ENCODE peak calls at places on chromosomes 4 and X, in nine cellular contexts. One of them, this sample, is unnamed.

GRCh38 chr4:2714071-2714770 is 41.9 kb downstream of the TNIP2 start:
- DNase-seq in Ammon's horn: no peak
- DNase-seq in caudate nucleus: no peak
- DNase-seq in stimulated activated CD8-positive, alpha-beta memory T cell treated with anti-CD3 and anti-CD28 coated beads, Interleukin-7, amount 100 ng/mL, for 1 hour: no peak
- DNase-seq in GOT3: no peak
- DNase-seq in upper lobe of right lung: no peak
- DNase-seq in HepG2: no peak
- DNase-seq in GM06990: no peak
- DNase-seq in posterior cingulate gyrus: no peak
- DNase-seq in this sample: peak

GRCh38 chrX:9493936-9494335 is 29.1 kb downstream of the TBL1X start:
- DNase-seq in Ammon's horn: no peak
- DNase-seq in caudate nucleus: no peak
- DNase-seq in stimulated activated CD8-positive, alpha-beta memory T cell treated with anti-CD3 and anti-CD28 coated beads, Interleukin-7, amount 100 ng/mL, for 1 hour: no peak
- DNase-seq in GOT3: no peak
- DNase-seq in upper lobe of right lung: no peak
- DNase-seq in HepG2: no peak
- DNase-seq in GM06990: no peak
- DNase-seq in posterior cingulate gyrus: no peak
- DNase-seq in this sample: no peak

GRCh38 chrX:10859353-10859752 is 239.0 kb upstream of the MID1 start:
- DNase-seq in Ammon's horn: no peak
- DNase-seq in caudate nucleus: no peak
- DNase-seq in stimulated activated CD8-positive, alpha-beta memory T cell treated with anti-CD3 and anti-CD28 coated beads, Interleukin-7, amount 100 ng/mL, for 1 hour: no peak
- DNase-seq in GOT3: no peak
- DNase-seq in upper lobe of right lung: no peak
- DNase-seq in HepG2: no peak
- DNase-seq in GM06990: no peak
- DNase-seq in posterior cingulate gyrus: no peak
- DNase-seq in this sample: no peak

GRCh38 chrX:125436855-125437254 is 117.2 kb downstream of the TEX13C start:
- DNase-seq in Ammon's horn: no peak
- DNase-seq in caudate nucleus: no peak
- DNase-seq in stimulated activated CD8-positive, alpha-beta memory T cell treated with anti-CD3 and anti-CD28 coated beads, Interleukin-7, amount 100 ng/mL, for 1 hour: no peak
- DNase-seq in GOT3: no peak
- DNase-seq in upper lobe of right lung: no peak
- DNase-seq in HepG2: no peak
- DNase-seq in GM06990: no peak
- DNase-seq in posterior cingulate gyrus: no peak
- DNase-seq in this sample: no peak

GRCh38 chr4:30068234-30068633 is 651.9 kb upstream of the PCDH7 start:
- DNase-seq in Ammon's horn: peak
- DNase-seq in caudate nucleus: no peak
- DNase-seq in stimulated activated CD8-positive, alpha-beta memory T cell treated with anti-CD3 and anti-CD28 coated beads, Interleukin-7, amount 100 ng/mL, for 1 hour: no peak
- DNase-seq in GOT3: no peak
- DNase-seq in upper lobe of right lung: peak
- DNase-seq in HepG2: no peak
- DNase-seq in GM06990: no peak
- DNase-seq in posterior cingulate gyrus: peak
- DNase-seq in this sample: no peak

GRCh38 chr4:118313098-118313497 is 39.7 kb downstream of the PRSS12 start:
- DNase-seq in Ammon's horn: peak
- DNase-seq in caudate nucleus: no peak
- DNase-seq in stimulated activated CD8-positive, alpha-beta memory T cell treated with anti-CD3 and anti-CD28 coated beads, Interleukin-7, amount 100 ng/mL, for 1 hour: no peak
- DNase-seq in GOT3: no peak
- DNase-seq in upper lobe of right lung: no peak
- DNase-seq in HepG2: no peak
- DNase-seq in GM06990: no peak
- DNase-seq in posterior cingulate gyrus: no peak
- DNase-seq in this sample: no peak

GRCh38 chr4:1074077-1074476 is 39.3 kb downstream of the RNF212 start:
- DNase-seq in Ammon's horn: no peak
- DNase-seq in caudate nucleus: no peak
- DNase-seq in stimulated activated CD8-positive, alpha-beta memory T cell treated with anti-CD3 and anti-CD28 coated beads, Interleukin-7, amount 100 ng/mL, for 1 hour: no peak
- DNase-seq in GOT3: no peak
- DNase-seq in upper lobe of right lung: no peak
- DNase-seq in HepG2: no peak
- DNase-seq in GM06990: no peak
- DNase-seq in posterior cingulate gyrus: no peak
- DNase-seq in this sample: no peak

GRCh38 chrX:154598656-154599055 is 13.7 kb downstream of the CTAG1A start:
- DNase-seq in Ammon's horn: no peak
- DNase-seq in caudate nucleus: no peak
- DNase-seq in stimulated activated CD8-positive, alpha-beta memory T cell treated with anti-CD3 and anti-CD28 coated beads, Interleukin-7, amount 100 ng/mL, for 1 hour: no peak
- DNase-seq in GOT3: no peak
- DNase-seq in upper lobe of right lung: no peak
- DNase-seq in HepG2: no peak
- DNase-seq in GM06990: no peak
- DNase-seq in posterior cingulate gyrus: no peak
- DNase-seq in this sample: no peak

GRCh38 chr4:158821228-158822009 is 52.6 kb downstream of the FNIP2 start:
- DNase-seq in Ammon's horn: no peak
- DNase-seq in caudate nucleus: no peak
- DNase-seq in stimulated activated CD8-positive, alpha-beta memory T cell treated with anti-CD3 and anti-CD28 coated beads, Interleukin-7, amount 100 ng/mL, for 1 hour: no peak
- DNase-seq in GOT3: no peak
- DNase-seq in upper lobe of right lung: no peak
- DNase-seq in HepG2: no peak
- DNase-seq in GM06990: no peak
- DNase-seq in posterior cingulate gyrus: no peak
- DNase-seq in this sample: no peak

GRCh38 chrX:23902419-23902818 is 5.3 kb downstream of the APOO start:
- DNase-seq in Ammon's horn: no peak
- DNase-seq in caudate nucleus: no peak
- DNase-seq in stimulated activated CD8-positive, alpha-beta memory T cell treated with anti-CD3 and anti-CD28 coated beads, Interleukin-7, amount 100 ng/mL, for 1 hour: no peak
- DNase-seq in GOT3: no peak
- DNase-seq in upper lobe of right lung: no peak
- DNase-seq in HepG2: peak
- DNase-seq in GM06990: no peak
- DNase-seq in posterior cingulate gyrus: no peak
- DNase-seq in this sample: no peak

GRCh38 chr4:26780524-26780923 is 80.1 kb upstream of the STIM2 start:
- DNase-seq in Ammon's horn: no peak
- DNase-seq in caudate nucleus: no peak
- DNase-seq in stimulated activated CD8-positive, alpha-beta memory T cell treated with anti-CD3 and anti-CD28 coated beads, Interleukin-7, amount 100 ng/mL, for 1 hour: no peak
- DNase-seq in GOT3: no peak
- DNase-seq in upper lobe of right lung: no peak
- DNase-seq in HepG2: no peak
- DNase-seq in GM06990: peak
- DNase-seq in posterior cingulate gyrus: no peak
- DNase-seq in this sample: no peak

GRCh38 chr4:173319696-173320095 is 14.5 kb downstream of the HMGB2 start:
- DNase-seq in Ammon's horn: no peak
- DNase-seq in caudate nucleus: no peak
- DNase-seq in stimulated activated CD8-positive, alpha-beta memory T cell treated with anti-CD3 and anti-CD28 coated beads, Interleukin-7, amount 100 ng/mL, for 1 hour: no peak
- DNase-seq in GOT3: no peak
- DNase-seq in upper lobe of right lung: no peak
- DNase-seq in HepG2: no peak
- DNase-seq in GM06990: no peak
- DNase-seq in posterior cingulate gyrus: no peak
- DNase-seq in this sample: no peak

GRCh38 chrX:70444326-70445196 is at the start of gene DLG3:
- DNase-seq in Ammon's horn: peak
- DNase-seq in caudate nucleus: peak
- DNase-seq in stimulated activated CD8-positive, alpha-beta memory T cell treated with anti-CD3 and anti-CD28 coated beads, Interleukin-7, amount 100 ng/mL, for 1 hour: no peak
- DNase-seq in GOT3: no peak
- DNase-seq in upper lobe of right lung: no peak
- DNase-seq in HepG2: no peak
- DNase-seq in GM06990: no peak
- DNase-seq in posterior cingulate gyrus: peak
- DNase-seq in this sample: no peak

GRCh38 chrX:80432863-80433262 is 12.6 kb downstream of the TENT5D start:
- DNase-seq in Ammon's horn: no peak
- DNase-seq in caudate nucleus: no peak
- DNase-seq in stimulated activated CD8-positive, alpha-beta memory T cell treated with anti-CD3 and anti-CD28 coated beads, Interleukin-7, amount 100 ng/mL, for 1 hour: no peak
- DNase-seq in GOT3: no peak
- DNase-seq in upper lobe of right lung: no peak
- DNase-seq in HepG2: no peak
- DNase-seq in GM06990: no peak
- DNase-seq in posterior cingulate gyrus: no peak
- DNase-seq in this sample: no peak

GRCh38 chrX:11562570-11562969 is 103.2 kb downstream of the ARHGAP6 start:
- DNase-seq in Ammon's horn: no peak
- DNase-seq in caudate nucleus: no peak
- DNase-seq in stimulated activated CD8-positive, alpha-beta memory T cell treated with anti-CD3 and anti-CD28 coated beads, Interleukin-7, amount 100 ng/mL, for 1 hour: no peak
- DNase-seq in GOT3: no peak
- DNase-seq in upper lobe of right lung: no peak
- DNase-seq in HepG2: no peak
- DNase-seq in GM06990: no peak
- DNase-seq in posterior cingulate gyrus: no peak
- DNase-seq in this sample: no peak

GRCh38 chr4:74446193-74446868 is 1.4 kb downstream of the AREG start:
- DNase-seq in Ammon's horn: no peak
- DNase-seq in caudate nucleus: no peak
- DNase-seq in stimulated activated CD8-positive, alpha-beta memory T cell treated with anti-CD3 and anti-CD28 coated beads, Interleukin-7, amount 100 ng/mL, for 1 hour: no peak
- DNase-seq in GOT3: no peak
- DNase-seq in upper lobe of right lung: no peak
- DNase-seq in HepG2: no peak
- DNase-seq in GM06990: no peak
- DNase-seq in posterior cingulate gyrus: no peak
- DNase-seq in this sample: no peak

GRCh38 chrX:11458175-11458574 is 165.0 kb downstream of the AMELX start:
- DNase-seq in Ammon's horn: no peak
- DNase-seq in caudate nucleus: no peak
- DNase-seq in stimulated activated CD8-positive, alpha-beta memory T cell treated with anti-CD3 and anti-CD28 coated beads, Interleukin-7, amount 100 ng/mL, for 1 hour: no peak
- DNase-seq in GOT3: no peak
- DNase-seq in upper lobe of right lung: no peak
- DNase-seq in HepG2: no peak
- DNase-seq in GM06990: no peak
- DNase-seq in posterior cingulate gyrus: no peak
- DNase-seq in this sample: no peak

GRCh38 chrX:1027133-1027532 is 185.3 kb downstream of the CRLF2 start:
- DNase-seq in Ammon's horn: no peak
- DNase-seq in caudate nucleus: no peak
- DNase-seq in stimulated activated CD8-positive, alpha-beta memory T cell treated with anti-CD3 and anti-CD28 coated beads, Interleukin-7, amount 100 ng/mL, for 1 hour: no peak
- DNase-seq in GOT3: no peak
- DNase-seq in upper lobe of right lung: peak
- DNase-seq in HepG2: no peak
- DNase-seq in GM06990: peak
- DNase-seq in posterior cingulate gyrus: no peak
- DNase-seq in this sample: no peak

GRCh38 chrX:119622356-119623232 is 16.4 kb upstream of the NKRF start:
- DNase-seq in Ammon's horn: no peak
- DNase-seq in caudate nucleus: no peak
- DNase-seq in stimulated activated CD8-positive, alpha-beta memory T cell treated with anti-CD3 and anti-CD28 coated beads, Interleukin-7, amount 100 ng/mL, for 1 hour: no peak
- DNase-seq in GOT3: no peak
- DNase-seq in upper lobe of right lung: no peak
- DNase-seq in HepG2: no peak
- DNase-seq in GM06990: no peak
- DNase-seq in posterior cingulate gyrus: no peak
- DNase-seq in this sample: no peak

GRCh38 chrX:74351760-74352159 is 47.8 kb downstream of the ZCCHC13 start:
- DNase-seq in Ammon's horn: no peak
- DNase-seq in caudate nucleus: no peak
- DNase-seq in stimulated activated CD8-positive, alpha-beta memory T cell treated with anti-CD3 and anti-CD28 coated beads, Interleukin-7, amount 100 ng/mL, for 1 hour: no peak
- DNase-seq in GOT3: no peak
- DNase-seq in upper lobe of right lung: no peak
- DNase-seq in HepG2: no peak
- DNase-seq in GM06990: no peak
- DNase-seq in posterior cingulate gyrus: no peak
- DNase-seq in this sample: no peak

GRCh38 chr4:146342600-146343192 is 128.4 kb downstream of the REELD1 start:
- DNase-seq in Ammon's horn: peak
- DNase-seq in caudate nucleus: no peak
- DNase-seq in stimulated activated CD8-positive, alpha-beta memory T cell treated with anti-CD3 and anti-CD28 coated beads, Interleukin-7, amount 100 ng/mL, for 1 hour: no peak
- DNase-seq in GOT3: no peak
- DNase-seq in upper lobe of right lung: no peak
- DNase-seq in HepG2: no peak
- DNase-seq in GM06990: no peak
- DNase-seq in posterior cingulate gyrus: peak
- DNase-seq in this sample: no peak

GRCh38 chr4:173252024-173252935 is 81.9 kb downstream of the HMGB2 start:
- DNase-seq in Ammon's horn: peak
- DNase-seq in caudate nucleus: no peak
- DNase-seq in stimulated activated CD8-positive, alpha-beta memory T cell treated with anti-CD3 and anti-CD28 coated beads, Interleukin-7, amount 100 ng/mL, for 1 hour: no peak
- DNase-seq in GOT3: peak
- DNase-seq in upper lobe of right lung: no peak
- DNase-seq in HepG2: peak
- DNase-seq in GM06990: peak
- DNase-seq in posterior cingulate gyrus: no peak
- DNase-seq in this sample: no peak

GRCh38 chr4:141311805-141312204 is 91.1 kb downstream of the ZNF330 start:
- DNase-seq in Ammon's horn: no peak
- DNase-seq in caudate nucleus: no peak
- DNase-seq in stimulated activated CD8-positive, alpha-beta memory T cell treated with anti-CD3 and anti-CD28 coated beads, Interleukin-7, amount 100 ng/mL, for 1 hour: no peak
- DNase-seq in GOT3: no peak
- DNase-seq in upper lobe of right lung: no peak
- DNase-seq in HepG2: no peak
- DNase-seq in GM06990: no peak
- DNase-seq in posterior cingulate gyrus: no peak
- DNase-seq in this sample: no peak

GRCh38 chr4:22754091-22754490 is 61.4 kb downstream of the GBA3 start:
- DNase-seq in Ammon's horn: no peak
- DNase-seq in caudate nucleus: no peak
- DNase-seq in stimulated activated CD8-positive, alpha-beta memory T cell treated with anti-CD3 and anti-CD28 coated beads, Interleukin-7, amount 100 ng/mL, for 1 hour: no peak
- DNase-seq in GOT3: no peak
- DNase-seq in upper lobe of right lung: no peak
- DNase-seq in HepG2: no peak
- DNase-seq in GM06990: no peak
- DNase-seq in posterior cingulate gyrus: no peak
- DNase-seq in this sample: no peak

GRCh38 chr4:53932784-53933183 is 131.6 kb downstream of the CHIC2 start:
- DNase-seq in Ammon's horn: no peak
- DNase-seq in caudate nucleus: no peak
- DNase-seq in stimulated activated CD8-positive, alpha-beta memory T cell treated with anti-CD3 and anti-CD28 coated beads, Interleukin-7, amount 100 ng/mL, for 1 hour: no peak
- DNase-seq in GOT3: no peak
- DNase-seq in upper lobe of right lung: no peak
- DNase-seq in HepG2: no peak
- DNase-seq in GM06990: no peak
- DNase-seq in posterior cingulate gyrus: no peak
- DNase-seq in this sample: no peak

GRCh38 chr4:149029056-149029651 is 586.9 kb upstream of the NR3C2 start:
- DNase-seq in Ammon's horn: no peak
- DNase-seq in caudate nucleus: no peak
- DNase-seq in stimulated activated CD8-positive, alpha-beta memory T cell treated with anti-CD3 and anti-CD28 coated beads, Interleukin-7, amount 100 ng/mL, for 1 hour: no peak
- DNase-seq in GOT3: no peak
- DNase-seq in upper lobe of right lung: no peak
- DNase-seq in HepG2: peak
- DNase-seq in GM06990: no peak
- DNase-seq in posterior cingulate gyrus: no peak
- DNase-seq in this sample: no peak

GRCh38 chr4:52371861-52372260 is 287.2 kb downstream of the USP46 start:
- DNase-seq in Ammon's horn: no peak
- DNase-seq in caudate nucleus: no peak
- DNase-seq in stimulated activated CD8-positive, alpha-beta memory T cell treated with anti-CD3 and anti-CD28 coated beads, Interleukin-7, amount 100 ng/mL, for 1 hour: no peak
- DNase-seq in GOT3: no peak
- DNase-seq in upper lobe of right lung: no peak
- DNase-seq in HepG2: no peak
- DNase-seq in GM06990: no peak
- DNase-seq in posterior cingulate gyrus: no peak
- DNase-seq in this sample: no peak

GRCh38 chrX:46165411-46165810 is 379.8 kb downstream of the ZNF674 start:
- DNase-seq in Ammon's horn: no peak
- DNase-seq in caudate nucleus: no peak
- DNase-seq in stimulated activated CD8-positive, alpha-beta memory T cell treated with anti-CD3 and anti-CD28 coated beads, Interleukin-7, amount 100 ng/mL, for 1 hour: no peak
- DNase-seq in GOT3: no peak
- DNase-seq in upper lobe of right lung: no peak
- DNase-seq in HepG2: no peak
- DNase-seq in GM06990: no peak
- DNase-seq in posterior cingulate gyrus: no peak
- DNase-seq in this sample: no peak

GRCh38 chr4:1305781-1306455 is 16.2 kb downstream of the MAEA start:
- DNase-seq in Ammon's horn: no peak
- DNase-seq in caudate nucleus: no peak
- DNase-seq in stimulated activated CD8-positive, alpha-beta memory T cell treated with anti-CD3 and anti-CD28 coated beads, Interleukin-7, amount 100 ng/mL, for 1 hour: no peak
- DNase-seq in GOT3: no peak
- DNase-seq in upper lobe of right lung: no peak
- DNase-seq in HepG2: no peak
- DNase-seq in GM06990: no peak
- DNase-seq in posterior cingulate gyrus: no peak
- DNase-seq in this sample: no peak

GRCh38 chr4:174522183-174523002 is at the start of gene HPGD:
- DNase-seq in Ammon's horn: peak
- DNase-seq in caudate nucleus: no peak
- DNase-seq in stimulated activated CD8-positive, alpha-beta memory T cell treated with anti-CD3 and anti-CD28 coated beads, Interleukin-7, amount 100 ng/mL, for 1 hour: peak
- DNase-seq in GOT3: no peak
- DNase-seq in upper lobe of right lung: peak
- DNase-seq in HepG2: no peak
- DNase-seq in GM06990: peak
- DNase-seq in posterior cingulate gyrus: peak
- DNase-seq in this sample: peak

GRCh38 chr4:84622959-84623358 is 40.0 kb downstream of the CDS1 start:
- DNase-seq in Ammon's horn: no peak
- DNase-seq in caudate nucleus: no peak
- DNase-seq in stimulated activated CD8-positive, alpha-beta memory T cell treated with anti-CD3 and anti-CD28 coated beads, Interleukin-7, amount 100 ng/mL, for 1 hour: no peak
- DNase-seq in GOT3: no peak
- DNase-seq in upper lobe of right lung: no peak
- DNase-seq in HepG2: no peak
- DNase-seq in GM06990: no peak
- DNase-seq in posterior cingulate gyrus: no peak
- DNase-seq in this sample: no peak

This sample was measured in central memory CD8-positive, alpha-beta T cell.